ENCODE peak calls at places on chromosomes 1 and 21, in four cellular contexts. K is stimulated activated naive CD4-positive, alpha-beta T cell treated with Interleukin-2 at 50 U/mL for 16 hours; O is colonic mucosa; J is stimulated activated CD4-positive, alpha-beta T cell treated with anti-CD3 and anti-CD28 coated beads, Interleukin-2, amount 100 ng/mL, for 48 hours. L is an unnamed sample.

GRCh38 chr1:153349363-153350340 is 1.0 kb upstream of the PGLYRP4 start:
- DNase-seq in O (peak), K (no peak), J (no peak), L (no peak)

GRCh38 chr1:238485906-238486219 is 595.1 kb upstream of the ZP4 start:
- DNase-seq in O (no peak), K (no peak), J (no peak), L (no peak)

GRCh38 chr21:17783003-17783402 is 36.2 kb downstream of the C21orf91 start:
- DNase-seq in O (no peak), K (no peak), J (no peak), L (no peak)

GRCh38 chr1:245735831-245736530 is 581.2 kb downstream of the KIF26B start:
- DNase-seq in O (no peak), K (no peak), J (no peak), L (no peak)

GRCh38 chr1:235429143-235429542 is 61.9 kb downstream of the TBCE start:
- DNase-seq in O (no peak), J (no peak), K (no peak), L (no peak)

GRCh38 chr21:44461438-44462089 is 6.3 kb downstream of the LRRC3 start:
- DNase-seq in K (no peak), O (no peak), J (no peak), L (no peak)

GRCh38 chr1:26779093-26779668 is 8.6 kb upstream of the PIGV start:
- DNase-seq in O (no peak), J (no peak), K (no peak), L (no peak)

GRCh38 chr1:115469703-115470476 is 131.8 kb upstream of the NGF start:
- DNase-seq in O (peak), K (no peak), J (peak), L (no peak)

GRCh38 chr1:63674238-63674864 is 81.1 kb downstream of the PGM1 start:
- DNase-seq in K (no peak), O (peak), J (no peak), L (peak)

GRCh38 chr1:227891955-227892871 is 55.5 kb downstream of the WNT9A start:
- DNase-seq in K (no peak), O (peak), J (no peak), L (no peak)

GRCh38 chr1:172135076-172135672 is 285.3 kb upstream of the C1orf105 start:
- DNase-seq in K (no peak), O (no peak), J (no peak), L (no peak)

GRCh38 chr21:42413500-42413899 is 9.8 kb downstream of the UBASH3A start:
- DNase-seq in O (no peak), J (no peak), K (peak), L (no peak)

GRCh38 chr1:33388989-33389771 is 41.7 kb downstream of the PHC2 start:
- DNase-seq in K (no peak), O (no peak), J (no peak), L (peak)

GRCh38 chr21:36125513-36126121 is 9.3 kb upstream of the CBR3 start:
- DNase-seq in O (peak), K (peak), J (no peak), L (no peak)

GRCh38 chr1:229137274-229137673 is 133.6 kb upstream of the RAB4A start:
- DNase-seq in J (no peak), O (no peak), K (no peak), L (no peak)

GRCh38 chr1:208203127-208203847 is 40.9 kb downstream of the PLXNA2 start:
- DNase-seq in O (peak), K (no peak), J (no peak), L (no peak)

GRCh38 chr1:8780405-8780804 is 37.0 kb downstream of the RERE start:
- DNase-seq in K (no peak), O (no peak), J (no peak), L (no peak)

GRCh38 chr21:43306911-43307676 is 119.8 kb downstream of the SIK1 start:
- DNase-seq in K (no peak), O (no peak), J (no peak), L (no peak)

GRCh38 chr1:184215274-184215925 is 163.9 kb downstream of the TSEN15 start:
- DNase-seq in O (no peak), J (no peak), K (no peak), L (no peak)